ENCODE peak calls at places on chromosomes 7 and 10, in four cellular contexts. E is HepG2, O is NT2/D1, N is GM12878. I is an unnamed sample.

GRCh38 chr10:17177014-17177413 is 24.5 kb downstream of the TRDMT1 start:
- DNase-seq in E (no peak), N (no peak), O (no peak), I (no peak)

GRCh38 chr10:69757553-69758309 is 44.0 kb upstream of the COL13A1 start:
- DNase-seq in N (no peak), O (no peak), E (no peak), I (no peak)

GRCh38 chr10:72330059-72330426 is 24.7 kb downstream of the DNAJB12 start:
- DNase-seq in E (no peak), O (no peak), N (no peak), I (no peak)

GRCh38 chr10:7340179-7340874 is 70.5 kb downstream of the SFMBT2 start:
- DNase-seq in E (no peak), O (no peak), N (no peak), I (no peak)

GRCh38 chr10:71795248-71795647 is 21.9 kb upstream of the VSIR start:
- DNase-seq in N (no peak), O (no peak), E (no peak), I (peak)

GRCh38 chr10:21125471-21126228 is 228.5 kb upstream of the NEBL start:
- DNase-seq in N (no peak), E (no peak), O (no peak), I (no peak)

GRCh38 chr10:95506056-95506737 is 55.0 kb downstream of the SORBS1 start:
- DNase-seq in O (no peak), N (no peak), E (no peak), I (no peak)

GRCh38 chr7:69845721-69846495 is 247.6 kb downstream of the AUTS2 start:
- DNase-seq in O (no peak), N (no peak), E (no peak), I (no peak)

GRCh38 chr7:116511552-116512523 is 12.3 kb downstream of the CAV2 start:
- DNase-seq in E (peak), O (no peak), N (peak), I (no peak)

GRCh38 chr10:118701529-118702323 is 53.0 kb downstream of the CACUL1 start:
- DNase-seq in E (no peak), O (no peak), N (peak), I (no peak)

GRCh38 chr7:91504919-91505318 is 240.7 kb downstream of the FZD1 start:
- DNase-seq in E (no peak), N (no peak), O (no peak), I (no peak)

GRCh38 chr7:110522751-110523200 is 568.2 kb upstream of the LRRN3 start:
- DNase-seq in O (peak), N (no peak), E (peak), I (no peak)

GRCh38 chr7:69049341-69049740 is 548.9 kb upstream of the AUTS2 start:
- DNase-seq in N (no peak), E (no peak), O (no peak), I (no peak)

GRCh38 chr10:46296629-46297275 is 10.0 kb downstream of the ANTXRL start:
- DNase-seq in O (no peak), E (no peak), N (no peak), I (no peak)

GRCh38 chr10:48890904-48891839 is 48.5 kb downstream of the LRRC18 start:
- DNase-seq in O (no peak), N (no peak), E (no peak), I (no peak)

GRCh38 chr7:113561446-113561845 is 357.4 kb downstream of the PPP1R3A start:
- DNase-seq in O (no peak), E (no peak), N (no peak), I (no peak)

GRCh38 chr7:124074007-124074406 is 41.1 kb upstream of the TMEM229A start:
- DNase-seq in N (no peak), E (no peak), O (no peak), I (no peak)

GRCh38 chr7:102093599-102094001 is 193.1 kb upstream of the SH2B2 start:
- DNase-seq in N (no peak), O (no peak), E (no peak), I (no peak)

GRCh38 chr10:94358480-94358879 is 4.3 kb downstream of the NOC3L start:
- DNase-seq in E (peak), N (no peak), O (peak), I (no peak)

GRCh38 chr7:1232623-1233327 is at the start of gene UNCX:
- DNase-seq in N (no peak), E (no peak), O (no peak), I (no peak)

GRCh38 chr7:70657532-70657931 is 474.4 kb upstream of the GALNT17 start:
- DNase-seq in O (no peak), E (no peak), N (no peak), I (no peak)

GRCh38 chr7:149615690-149616270 is 118.2 kb upstream of the ZNF746 start:
- DNase-seq in E (no peak), O (no peak), N (no peak), I (no peak)

GRCh38 chr10:90751107-90751997 is 106.5 kb downstream of the HTR7 start:
- DNase-seq in E (peak), N (peak), O (peak), I (peak)

GRCh38 chr10:114691442-114691941 is 33.4 kb upstream of the ABLIM1 start:
- DNase-seq in N (no peak), O (no peak), E (peak), I (no peak)

GRCh38 chr10:97355571-97355975 is 21.0 kb upstream of the FRAT2 start:
- DNase-seq in E (no peak), O (no peak), N (no peak), I (no peak)

GRCh38 chr7:151431281-151431767 is 8.6 kb downstream of the CRYGN start:
- DNase-seq in O (no peak), N (no peak), E (no peak), I (no peak)

GRCh38 chr7:139682136-139683013 is 95.4 kb downstream of the HIPK2 start:
- DNase-seq in E (peak), O (no peak), N (no peak), I (no peak)

GRCh38 chr7:57415326-57415725 is 34.7 kb upstream of the ZNF716 start:
- DNase-seq in O (no peak), N (no peak), E (no peak), I (no peak)

GRCh38 chr7:126535176-126535575 is 717.6 kb downstream of the GRM8 start:
- DNase-seq in N (no peak), O (no peak), E (no peak), I (no peak)

GRCh38 chr10:9853405-9854010 is 1164.2 kb upstream of the CELF2 start:
- DNase-seq in O (no peak), E (no peak), N (no peak), I (no peak)

GRCh38 chr7:130270947-130271790 is 4.5 kb downstream of the CPA2 start:
- DNase-seq in O (no peak), N (no peak), E (no peak), I (no peak)

GRCh38 chr7:35792472-35793224 is 8.2 kb upstream of the SEPTIN7 start:
- DNase-seq in E (no peak), O (no peak), N (no peak), I (no peak)

GRCh38 chr10:132893090-132893489 is 49.3 kb downstream of the CFAP46 start:
- DNase-seq in O (no peak), E (no peak), N (no peak), I (no peak)

GRCh38 chr7:46932656-46933424 is 649.1 kb downstream of the TNS3 start:
- DNase-seq in N (no peak), O (no peak), E (no peak), I (no peak)

GRCh38 chr10:97150616-97151015 is 35.1 kb downstream of the SLIT1 start:
- DNase-seq in E (no peak), O (no peak), N (no peak), I (no peak)

GRCh38 chr10:47079177-47079580 is 168.0 kb downstream of the PTPN20 start:
- DNase-seq in N (no peak), O (no peak), E (no peak), I (no peak)

GRCh38 chr10:117553171-117553814 is 10.7 kb downstream of the EMX2 start:
- DNase-seq in N (no peak), O (no peak), E (no peak), I (no peak)

GRCh38 chr10:109922353-109922975 is 847 bp downstream of the XPNPEP1 start:
- DNase-seq in O (no peak), E (no peak), N (no peak), I (no peak)

GRCh38 chr10:83545901-83546391 is 593.4 kb upstream of the GHITM start:
- DNase-seq in O (no peak), N (peak), E (no peak), I (no peak)
- TF ChIP-seq SUZ12 in O (no peak), N (no peak), E (no peak), I (no peak)

GRCh38 chr7:21996641-21997040 is 50.9 kb upstream of the CDCA7L start:
- DNase-seq in E (no peak), N (no peak), O (no peak), I (no peak)
- TF ChIP-seq SUZ12 in E (no peak), N (no peak), O (no peak), I (no peak)

GRCh38 chr7:13258386-13258785 is 571.0 kb downstream of the ARL4A start:
- DNase-seq in E (no peak), O (no peak), N (no peak), I (no peak)

GRCh38 chr7:13259908-13260307 is 572.5 kb downstream of the ARL4A start:
- DNase-seq in O (no peak), N (no peak), E (no peak), I (no peak)

GRCh38 chr7:13265271-13265670 is 577.8 kb downstream of the ARL4A start:
- DNase-seq in N (no peak), E (no peak), O (no peak), I (no peak)

GRCh38 chr7:13257661-13258060 is 570.2 kb downstream of the ARL4A start:
- DNase-seq in N (no peak), O (no peak), E (no peak), I (no peak)

GRCh38 chr7:13262929-13263530 is 575.6 kb downstream of the ARL4A start:
- DNase-seq in E (peak), N (no peak), O (peak), I (peak)
- TF ChIP-seq SUZ12 in E (no peak), N (no peak), O (no peak), I (no peak)

GRCh38 chr10:77401681-77402080 is 235.9 kb downstream of the KCNMA1 start:
- DNase-seq in N (no peak), O (no peak), E (no peak), I (no peak)

GRCh38 chr10:77397103-77397502 is 240.5 kb downstream of the KCNMA1 start:
- DNase-seq in E (no peak), O (no peak), N (no peak), I (no peak)

GRCh38 chr10:77400041-77400440 is 237.6 kb downstream of the KCNMA1 start:
- DNase-seq in O (no peak), N (no peak), E (no peak), I (no peak)

GRCh38 chr10:77398558-77398957 is 239.1 kb downstream of the KCNMA1 start:
- DNase-seq in E (no peak), N (no peak), O (no peak), I (no peak)

GRCh38 chr10:77398986-77399755 is 238.4 kb downstream of the KCNMA1 start:
- DNase-seq in E (no peak), O (no peak), N (no peak), I (no peak)
- TF ChIP-seq SUZ12 in E (no peak), O (no peak), N (no peak), I (no peak)

DNA sequence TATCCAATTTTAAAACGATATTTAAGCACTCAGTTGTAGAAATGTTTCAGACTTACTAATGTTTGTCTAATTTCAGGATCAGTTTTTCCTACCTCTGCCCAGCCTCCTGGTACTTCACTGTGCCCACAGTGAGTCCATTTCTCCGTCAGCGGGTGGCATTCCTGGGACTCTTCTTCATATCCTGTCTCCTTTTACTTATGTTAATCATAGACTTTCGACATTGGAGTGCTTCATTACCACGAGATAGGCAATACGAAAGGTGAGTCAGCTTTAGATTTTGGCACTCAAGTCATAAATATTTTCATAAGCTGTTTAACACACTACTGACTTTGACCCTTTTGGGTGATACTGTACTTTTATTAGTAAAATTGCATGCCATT is 2.1 kb downstream of the ENTPD7 start:
- DNase-seq in O (no peak), E (no peak), N (no peak), I (no peak)
- TF ChIP-seq SUZ12 in O (no peak), E (no peak), N (no peak), I (no peak)

DNA sequence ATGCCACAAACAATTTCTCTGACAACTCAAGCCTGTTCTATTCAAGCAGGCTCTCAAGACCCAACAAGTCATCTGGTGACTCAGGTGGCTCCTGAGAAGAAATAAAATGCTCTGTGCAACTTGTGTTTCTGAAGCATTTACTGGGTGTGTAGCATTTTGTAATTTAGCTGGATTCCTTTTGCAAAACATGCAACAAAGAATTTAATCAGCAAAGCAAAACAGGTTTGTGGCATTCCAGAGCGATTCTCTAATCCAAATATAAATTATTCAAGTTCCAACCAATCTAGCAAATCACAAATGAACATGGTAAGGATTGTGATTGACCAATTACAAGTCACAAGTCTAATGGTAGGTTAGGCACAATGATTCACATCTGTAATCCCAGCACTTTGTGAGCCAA is 39.8 kb upstream of the C10orf67 start:
- DNase-seq in O (no peak), E (no peak), N (no peak), I (no peak)
- TF ChIP-seq SUZ12 in O (no peak), E (no peak), N (no peak), I (no peak)

I was measured in HEK293T.